ENCODE peak calls at places on chromosomes 4 and X, in seven cellular contexts. O is effector CD4-positive, alpha-beta T cell; X is cardiac muscle cell; L is M059J; A is stimulated activated CD8-positive, alpha-beta memory T cell treated with anti-CD3 and anti-CD28 coated beads, Interleukin-4, amount 100 ng/mL, for 4 hours; I is kidney epithelial cell; Q is CD4-positive, CD25-positive, alpha-beta regulatory T cell. H is an unnamed sample.

GRCh38 chr4:139876328-139876941 is 210.8 kb downstream of the MGST2 start:
- DNase-seq in O (no peak), X (no peak), L (no peak), A (no peak), I (no peak), Q (no peak), H (no peak)

GRCh38 chr4:158513246-158513645 is 8.4 kb upstream of the RXFP1 start:
- DNase-seq in O (no peak), X (no peak), L (no peak), A (no peak), I (no peak), Q (no peak), H (no peak)

GRCh38 chr4:99715286-99715685 is 57.7 kb upstream of the C4orf54 start:
- DNase-seq in O (no peak), X (no peak), L (no peak), A (no peak), I (no peak), Q (no peak), H (no peak)

GRCh38 chr4:113170115-113170817 is 120.8 kb downstream of the ANK2 start:
- DNase-seq in O (no peak), X (no peak), L (no peak), A (no peak), I (no peak), Q (no peak), H (no peak)

GRCh38 chrX:103730746-103731508 is 20.2 kb downstream of the TMEM31 start:
- DNase-seq in O (no peak), X (peak; percentile 94), L (peak; percentile 38), A (no peak), I (no peak), Q (no peak), H (no peak)

GRCh38 chr4:18945464-18945863 is 923.9 kb upstream of the LCORL start:
- DNase-seq in O (no peak), X (no peak), L (no peak), A (no peak), I (no peak), Q (no peak), H (no peak)

GRCh38 chrX:53716328-53717088 is 30.0 kb upstream of the HUWE1 start:
- DNase-seq in O (peak; percentile 30), X (peak; percentile 28), L (peak; percentile 80), A (no peak), I (no peak), Q (peak; percentile 33), H (no peak)

GRCh38 chr4:140856692-140857091 is 100.5 kb upstream of the TBC1D9 start:
- DNase-seq in O (no peak), X (peak; percentile 74), L (peak; percentile 74), A (no peak), I (peak; percentile 26), Q (no peak), H (no peak)

GRCh38 chr4:4320528-4320927 is 30.5 kb downstream of the ZBTB49 start:
- DNase-seq in O (no peak), X (no peak), L (no peak), A (no peak), I (no peak), Q (no peak), H (no peak)

GRCh38 chr4:119627267-119628190 is 1.1 kb downstream of the PDE5A start:
- DNase-seq in O (peak; percentile 19), X (peak; percentile 44), L (peak; percentile 76), A (no peak), I (no peak), Q (peak; percentile 19), H (no peak)

GRCh38 chr4:27357283-27357682 is 496.6 kb downstream of the STIM2 start:
- DNase-seq in O (no peak), X (peak; percentile 9), L (peak; percentile 4), A (no peak), I (no peak), Q (no peak), H (no peak)

GRCh38 chr4:47010347-47011188 is 17.2 kb upstream of the GABRA4 start:
- DNase-seq in O (no peak), X (no peak), L (peak; percentile 6), A (no peak), I (no peak), Q (no peak), H (no peak)

GRCh38 chrX:5458300-5458699 is 770.4 kb downstream of the NLGN4X start:
- DNase-seq in O (no peak), X (no peak), L (no peak), A (no peak), I (no peak), Q (no peak), H (no peak)

GRCh38 chr4:139619644-139620043 is 46.0 kb upstream of the MGST2 start:
- DNase-seq in O (no peak), X (peak; percentile 50), L (peak; percentile 46), A (no peak), I (no peak), Q (no peak), H (no peak)

GRCh38 chr4:70589785-70590184 is 2.3 kb upstream of the AMBN start:
- DNase-seq in O (no peak), X (no peak), L (no peak), A (no peak), I (no peak), Q (no peak), H (no peak)

GRCh38 chr4:1375051-1375721 is 28.2 kb downstream of the UVSSA start:
- DNase-seq in O (no peak), X (no peak), L (no peak), A (no peak), I (no peak), Q (no peak), H (no peak)

GRCh38 chrX:53357799-53358530 is 64.5 kb downstream of the SMC1A start:
- DNase-seq in O (no peak), X (peak; percentile 76), L (peak; percentile 38), A (no peak), I (no peak), Q (no peak), H (no peak)

GRCh38 chrX:100654256-100654655 is 10.3 kb downstream of the SRPX2 start:
- DNase-seq in O (no peak), X (peak; percentile 48), L (peak; percentile 31), A (no peak), I (no peak), Q (no peak), H (no peak)

GRCh38 chrX:5898463-5898862 is 330.2 kb downstream of the NLGN4X start:
- DNase-seq in O (no peak), X (no peak), L (no peak), A (no peak), I (no peak), Q (no peak), H (no peak)

GRCh38 chrX:107454302-107454701 is 4.8 kb downstream of the FRMPD3 start:
- DNase-seq in O (no peak), X (no peak), L (peak; percentile 79), A (no peak), I (peak; percentile 47), Q (no peak), H (no peak)

GRCh38 chr4:45475490-45475889 is 648.4 kb downstream of the GABRG1 start:
- DNase-seq in O (no peak), X (no peak), L (no peak), A (no peak), I (no peak), Q (no peak), H (no peak)

GRCh38 chrX:101485212-101486064 is at the start of gene ARMCX4:
- DNase-seq in O (peak; percentile 7), X (peak; percentile 66), L (peak; percentile 6), A (no peak), I (no peak), Q (peak; percentile 30), H (peak; percentile 19)

GRCh38 chr4:23697001-23697528 is 192.8 kb downstream of the PPARGC1A start:
- DNase-seq in O (no peak), X (no peak), L (no peak), A (no peak), I (no peak), Q (no peak), H (no peak)

GRCh38 chr4:907691-908437 is 24.3 kb downstream of the GAK start:
- DNase-seq in O (no peak), X (peak; percentile 66), L (no peak), A (no peak), I (no peak), Q (no peak), H (no peak)

GRCh38 chr4:11197942-11198341 is 230.8 kb downstream of the HS3ST1 start:
- DNase-seq in O (no peak), X (no peak), L (no peak), A (no peak), I (no peak), Q (no peak), H (no peak)

GRCh38 chr4:10028910-10029309 is 7.6 kb upstream of the SLC2A9 start:
- DNase-seq in O (no peak), X (no peak), L (no peak), A (no peak), I (no peak), Q (no peak), H (no peak)

H was measured in HS-27A.